ENCODE peak calls at places on chromosomes 6 and 20, in six cellular contexts. One of them, this sample, is unnamed.

GRCh38 chr20:43955244-43956191 is 40.9 kb downstream of the TOX2 start:
- DNase-seq in IMR-90: peak
- DNase-seq in right lobe of liver: no peak
- DNase-seq in T follicular helper cell: peak
- DNase-seq in G401: no peak
- DNase-seq in activated CD4-positive, alpha-beta T cell treated with anti-CD3 and anti-CD28 coated beads, Interleukin-2, amount 50 U/mL, for 4 hours: peak
- DNase-seq in this sample: peak

GRCh38 chr6:20180935-20181334 is 31.3 kb downstream of the MBOAT1 start:
- DNase-seq in IMR-90: no peak
- DNase-seq in right lobe of liver: no peak
- DNase-seq in T follicular helper cell: no peak
- DNase-seq in G401: no peak
- DNase-seq in activated CD4-positive, alpha-beta T cell treated with anti-CD3 and anti-CD28 coated beads, Interleukin-2, amount 50 U/mL, for 4 hours: no peak
- DNase-seq in this sample: no peak

GRCh38 chr6:116144590-116144989 is 18.7 kb upstream of the COL10A1 start:
- DNase-seq in IMR-90: peak
- DNase-seq in right lobe of liver: no peak
- DNase-seq in T follicular helper cell: no peak
- DNase-seq in G401: no peak
- DNase-seq in activated CD4-positive, alpha-beta T cell treated with anti-CD3 and anti-CD28 coated beads, Interleukin-2, amount 50 U/mL, for 4 hours: no peak
- DNase-seq in this sample: no peak

GRCh38 chr20:14790771-14791517 is 453.5 kb upstream of the FLRT3 start:
- DNase-seq in IMR-90: no peak
- DNase-seq in right lobe of liver: no peak
- DNase-seq in T follicular helper cell: no peak
- DNase-seq in G401: no peak
- DNase-seq in activated CD4-positive, alpha-beta T cell treated with anti-CD3 and anti-CD28 coated beads, Interleukin-2, amount 50 U/mL, for 4 hours: no peak
- DNase-seq in this sample: no peak

GRCh38 chr6:168155193-168155592 is 76.2 kb upstream of the FRMD1 start:
- DNase-seq in IMR-90: peak
- DNase-seq in right lobe of liver: no peak
- DNase-seq in T follicular helper cell: no peak
- DNase-seq in G401: no peak
- DNase-seq in activated CD4-positive, alpha-beta T cell treated with anti-CD3 and anti-CD28 coated beads, Interleukin-2, amount 50 U/mL, for 4 hours: no peak
- DNase-seq in this sample: no peak

GRCh38 chr6:12291785-12292604 is 1.8 kb downstream of the EDN1 start:
- DNase-seq in IMR-90: peak
- DNase-seq in right lobe of liver: peak
- DNase-seq in T follicular helper cell: no peak
- DNase-seq in G401: no peak
- DNase-seq in activated CD4-positive, alpha-beta T cell treated with anti-CD3 and anti-CD28 coated beads, Interleukin-2, amount 50 U/mL, for 4 hours: no peak
- DNase-seq in this sample: peak

GRCh38 chr20:11267131-11267761 is 593.4 kb upstream of the JAG1 start:
- DNase-seq in IMR-90: peak
- DNase-seq in right lobe of liver: no peak
- DNase-seq in T follicular helper cell: no peak
- DNase-seq in G401: no peak
- DNase-seq in activated CD4-positive, alpha-beta T cell treated with anti-CD3 and anti-CD28 coated beads, Interleukin-2, amount 50 U/mL, for 4 hours: no peak
- DNase-seq in this sample: peak

GRCh38 chr20:39878809-39879208 is 810.2 kb downstream of the MAFB start:
- DNase-seq in IMR-90: no peak
- DNase-seq in right lobe of liver: no peak
- DNase-seq in T follicular helper cell: no peak
- DNase-seq in G401: no peak
- DNase-seq in activated CD4-positive, alpha-beta T cell treated with anti-CD3 and anti-CD28 coated beads, Interleukin-2, amount 50 U/mL, for 4 hours: no peak
- DNase-seq in this sample: no peak

GRCh38 chr6:117074672-117075071 is 190.7 kb upstream of the VGLL2 start:
- DNase-seq in IMR-90: no peak
- DNase-seq in right lobe of liver: no peak
- DNase-seq in T follicular helper cell: no peak
- DNase-seq in G401: no peak
- DNase-seq in activated CD4-positive, alpha-beta T cell treated with anti-CD3 and anti-CD28 coated beads, Interleukin-2, amount 50 U/mL, for 4 hours: no peak
- DNase-seq in this sample: no peak

GRCh38 chr6:24935753-24936152 is at the start of gene RIPOR2:
- DNase-seq in IMR-90: no peak
- DNase-seq in right lobe of liver: peak
- DNase-seq in T follicular helper cell: peak
- DNase-seq in G401: no peak
- DNase-seq in activated CD4-positive, alpha-beta T cell treated with anti-CD3 and anti-CD28 coated beads, Interleukin-2, amount 50 U/mL, for 4 hours: peak
- DNase-seq in this sample: no peak

GRCh38 chr6:106939208-106939607 is 35.3 kb downstream of the CD24 start:
- DNase-seq in IMR-90: no peak
- DNase-seq in right lobe of liver: no peak
- DNase-seq in T follicular helper cell: no peak
- DNase-seq in G401: no peak
- DNase-seq in activated CD4-positive, alpha-beta T cell treated with anti-CD3 and anti-CD28 coated beads, Interleukin-2, amount 50 U/mL, for 4 hours: no peak
- DNase-seq in this sample: no peak

GRCh38 chr20:53819973-53820451 is 226.4 kb upstream of the ZNF217 start:
- DNase-seq in IMR-90: no peak
- DNase-seq in right lobe of liver: peak
- DNase-seq in T follicular helper cell: no peak
- DNase-seq in G401: no peak
- DNase-seq in activated CD4-positive, alpha-beta T cell treated with anti-CD3 and anti-CD28 coated beads, Interleukin-2, amount 50 U/mL, for 4 hours: no peak
- DNase-seq in this sample: no peak

GRCh38 chr6:30804333-30804732 is 60.0 kb upstream of the IER3 start:
- DNase-seq in IMR-90: no peak
- DNase-seq in right lobe of liver: no peak
- DNase-seq in T follicular helper cell: no peak
- DNase-seq in G401: no peak
- DNase-seq in activated CD4-positive, alpha-beta T cell treated with anti-CD3 and anti-CD28 coated beads, Interleukin-2, amount 50 U/mL, for 4 hours: no peak
- DNase-seq in this sample: no peak

This sample was measured in PC-9.